ENCODE peak calls at places on chromosomes 7 and 10, in four cellular contexts. Z is GM13976, A is adrenal gland, Y is activated B cell treated with CpG ODN at 0.5 μM for 24 hours. R is an unnamed sample.

GRCh38 chr10:95266674-95267095 is 24.1 kb downstream of the PDLIM1 start:
- DNase-seq in Z (peak; percentile 80), A (no peak), Y (no peak), R (no peak)

GRCh38 chr7:147103224-147103623 is 986.6 kb downstream of the CNTNAP2 start:
- DNase-seq in Z (no peak), A (no peak), Y (no peak), R (no peak)

GRCh38 chr7:2010101-2010500 is 222.6 kb downstream of the MAD1L1 start:
- DNase-seq in Z (no peak), A (no peak), Y (no peak), R (no peak)

GRCh38 chr7:45224832-45225231 is 67.2 kb downstream of the RAMP3 start:
- DNase-seq in Z (no peak), A (peak; percentile 29), Y (no peak), R (no peak)

GRCh38 chr7:94903971-94904370 is 3.4 kb upstream of the PPP1R9A start:
- DNase-seq in Z (no peak), A (no peak), Y (no peak), R (no peak)

GRCh38 chr7:117212969-117213877 is 109.6 kb downstream of the WNT2 start:
- DNase-seq in Z (peak; percentile 55), A (peak; percentile 72), Y (no peak), R (peak; percentile 67)

GRCh38 chr10:52250562-52250961 is 63.5 kb upstream of the DKK1 start:
- DNase-seq in Z (no peak), A (no peak), Y (no peak), R (no peak)

GRCh38 chr10:26706936-26707335 is 9.4 kb downstream of the PDSS1 start:
- DNase-seq in Z (no peak), A (no peak), Y (no peak), R (no peak)

DNA sequence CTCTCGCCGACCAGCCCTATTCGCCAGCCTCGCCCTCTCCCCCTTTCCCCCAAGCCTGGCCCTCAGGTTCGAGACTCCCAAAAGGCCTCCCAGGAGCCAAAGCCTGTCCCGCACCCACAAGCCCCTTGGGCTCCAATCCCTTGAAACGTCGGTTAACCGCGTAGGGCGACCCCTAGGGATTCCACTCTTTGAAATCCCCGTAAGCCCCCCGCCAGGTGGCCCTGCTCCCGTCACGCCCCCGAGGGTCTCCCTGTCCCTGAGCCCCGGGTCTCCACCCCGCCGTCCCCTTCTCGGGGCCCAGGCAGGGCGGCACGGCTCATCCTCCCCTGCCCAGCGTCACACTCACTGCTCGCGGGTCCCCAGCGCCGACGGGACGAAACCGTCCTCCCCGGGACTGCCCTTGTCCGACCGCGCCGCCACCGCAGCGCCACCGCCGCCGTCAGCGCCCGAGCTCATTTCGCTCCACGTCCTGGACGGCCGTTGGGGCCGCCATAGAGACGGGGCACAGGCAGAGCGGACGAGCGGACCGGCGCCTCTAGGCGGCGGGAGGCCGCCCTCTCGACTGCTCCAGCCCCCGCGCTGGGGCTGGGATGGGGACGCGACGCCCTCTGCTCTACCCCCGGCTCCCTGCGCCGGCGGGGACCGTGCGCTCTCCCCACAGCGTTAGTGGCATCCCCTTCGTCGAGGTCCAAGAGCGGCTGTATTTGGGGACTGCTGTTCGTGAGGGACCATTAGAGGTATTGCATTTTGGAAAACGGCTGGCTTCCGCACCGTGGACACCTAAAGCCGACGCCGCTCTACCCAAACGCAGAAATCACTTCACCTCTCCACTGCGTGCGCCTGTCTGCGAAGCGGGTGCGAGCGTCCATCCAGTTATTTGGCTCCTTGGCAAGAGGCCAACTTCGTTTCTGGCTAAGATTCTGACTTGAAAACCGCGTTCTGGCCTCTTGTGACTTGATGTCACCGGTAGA is at the start of gene EEF1AKMT2:
- DNase-seq in Z (peak; percentile 96), A (peak; percentile 84), Y (peak; percentile 85), R (peak; percentile 87)
- TF ChIP-seq CTCF in Z (no peak), A (peak; percentile 62), Y (no peak), R (no peak)

DNA sequence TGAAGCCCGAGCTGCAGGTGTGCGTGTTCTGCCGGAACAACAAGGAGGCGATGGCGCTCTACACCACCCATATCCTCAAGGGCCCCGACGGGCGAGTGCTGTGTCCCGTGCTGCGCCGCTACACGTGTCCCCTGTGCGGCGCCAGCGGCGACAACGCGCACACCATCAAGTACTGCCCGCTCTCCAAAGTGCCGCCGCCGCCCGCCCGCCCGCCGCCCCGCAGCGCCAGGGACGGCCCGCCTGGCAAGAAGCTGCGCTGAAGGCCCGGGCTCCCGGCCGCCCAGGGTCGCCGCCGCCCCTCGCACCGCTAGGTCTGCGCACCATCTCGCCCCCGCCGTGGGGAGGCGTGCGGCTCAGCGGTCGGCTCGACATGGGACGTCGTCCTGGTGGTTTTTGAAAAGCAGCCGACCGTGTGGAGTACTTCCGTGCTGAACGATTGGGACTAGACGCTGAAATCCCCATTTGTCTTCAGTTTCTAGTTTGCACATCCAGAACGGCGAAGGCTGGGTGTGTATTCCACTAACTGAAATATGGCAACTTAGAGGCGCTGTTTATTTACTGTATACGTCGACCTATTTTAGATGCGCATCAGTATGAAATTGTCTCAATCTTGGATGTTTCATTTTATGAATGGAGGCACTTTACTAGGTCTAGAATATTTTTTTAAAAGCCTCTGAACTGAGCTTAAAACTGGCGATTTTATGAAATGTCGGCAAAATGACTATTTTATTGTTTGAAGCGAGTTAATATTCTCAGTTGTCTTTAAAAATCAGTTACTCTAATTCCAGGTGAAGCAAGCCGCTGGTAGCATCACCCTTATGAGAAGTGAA is 1.1 kb downstream of the NANOS1 start:
- DNase-seq in Z (peak; percentile 80), A (peak; percentile 78), Y (peak; percentile 72), R (peak; percentile 66)
- TF ChIP-seq CTCF in Z (peak; percentile 20), A (no peak), Y (no peak), R (no peak)

DNA sequence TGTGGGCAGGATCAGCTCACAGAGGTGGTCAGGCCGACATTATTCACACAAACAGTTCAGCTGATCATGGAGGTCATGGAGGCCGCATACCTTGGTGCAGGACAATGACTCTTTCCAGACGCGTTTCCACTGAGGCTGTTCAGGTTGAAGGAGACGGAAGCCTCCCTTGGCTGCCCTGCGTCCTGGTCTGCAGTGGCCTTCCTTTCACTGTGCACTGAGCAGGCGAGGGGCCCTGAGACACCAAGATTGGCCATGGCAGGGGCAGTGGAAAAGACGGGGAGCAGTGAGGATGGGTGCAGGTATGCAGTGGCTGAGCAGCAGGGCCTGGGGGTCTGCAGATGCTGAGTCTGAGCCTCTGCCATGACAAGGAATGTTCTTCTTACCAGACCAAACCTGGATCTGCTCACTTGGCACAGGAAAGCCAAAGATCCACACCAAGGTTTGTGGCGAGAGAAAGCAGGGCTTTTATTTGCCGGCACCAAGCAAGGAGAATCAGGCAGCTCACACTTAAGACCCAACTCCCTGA is 263.3 kb downstream of the GLRX3 start:
- DNase-seq in Z (no peak), A (no peak), Y (no peak), R (no peak)
- TF ChIP-seq CTCF in Z (no peak), A (no peak), Y (no peak), R (no peak)

GRCh38 chr10:71725998-71726672 is 6.6 kb upstream of the C10orf105 start:
- DNase-seq in Z (peak; percentile 69), A (no peak), Y (no peak), R (peak; percentile 93)
- TF ChIP-seq CTCF in Z (no peak), A (no peak), Y (no peak), R (peak; percentile 62)

GRCh38 chr7:134188311-134188710 is 61.2 kb downstream of the LRGUK start:
- DNase-seq in Z (no peak), A (no peak), Y (no peak), R (no peak)
- TF ChIP-seq CTCF in Z (no peak), A (no peak), Y (no peak), R (no peak)

GRCh38 chr7:130139193-130139950 is 65.8 kb downstream of the TMEM209 start:
- DNase-seq in Z (no peak), A (no peak), Y (no peak), R (no peak)

GRCh38 chr7:130140551-130141160 is 64.5 kb downstream of the TMEM209 start:
- DNase-seq in Z (no peak), A (peak; percentile 35), Y (no peak), R (no peak)

GRCh38 chr7:130142654-130143333 is 62.4 kb downstream of the TMEM209 start:
- DNase-seq in Z (no peak), A (peak; percentile 40), Y (no peak), R (no peak)

GRCh38 chr7:130141858-130142653 is 63.1 kb downstream of the TMEM209 start:
- DNase-seq in Z (peak; percentile 45), A (peak; percentile 52), Y (no peak), R (no peak)

GRCh38 chr7:130141161-130141857 is 63.9 kb downstream of the TMEM209 start:
- DNase-seq in Z (peak; percentile 68), A (peak; percentile 83), Y (peak; percentile 51), R (peak; percentile 64)
- TF ChIP-seq CTCF in Z (peak; percentile 5), A (no peak), Y (no peak), R (no peak)

GRCh38 chr7:135712182-135712782 is 15.7 kb downstream of the SLC13A4 start:
- DNase-seq in Z (no peak), A (no peak), Y (no peak), R (no peak)
- TF ChIP-seq CTCF in Z (no peak), A (no peak), Y (no peak), R (no peak)

R was measured in activated CD8-positive, alpha-beta T cell treated with anti-CD3 and anti-CD28 coated beads for 36 hours.